ENCODE peak calls at places on chromosomes 12 and 14, in ten cellular contexts. L, G, U, S, T, V, M, Q, E and B are unnamed samples.

GRCh38 chr14:87443787-87444186 is 549.2 kb downstream of the GALC start:
- DNase-seq in L (no peak), G (no peak), U (no peak), S (no peak), T (no peak), V (no peak), M (no peak), Q (peak; percentile 11), E (no peak), B (no peak)

GRCh38 chr14:51978566-51979398 is 10.6 kb upstream of the RTRAF start:
- DNase-seq in L (peak; percentile 34), G (peak; percentile 40), U (peak; percentile 73), S (peak; percentile 70), T (peak; percentile 64), V (peak; percentile 80), M (peak; percentile 77), Q (peak; percentile 67), E (peak; percentile 86), B (peak; percentile 66)

GRCh38 chr12:120542166-120542565 is 8.0 kb downstream of the RNF10 start:
- DNase-seq in L (no peak), G (no peak), U (no peak), S (no peak), T (no peak), V (no peak), M (no peak), Q (no peak), E (no peak), B (no peak)

GRCh38 chr14:72619071-72619710 is 274.7 kb downstream of the DPF3 start:
- DNase-seq in L (no peak), G (no peak), U (no peak), S (no peak), T (no peak), V (no peak), M (no peak), Q (peak; percentile 48), E (no peak), B (no peak)

GRCh38 chr14:85599939-85600338 is 70.0 kb downstream of the FLRT2 start:
- DNase-seq in L (no peak), G (no peak), U (peak; percentile 49), S (no peak), T (no peak), V (no peak), M (no peak), Q (no peak), E (no peak), B (peak; percentile 60)

GRCh38 chr12:128570191-128571065 is 253.3 kb downstream of the SLC15A4 start:
- DNase-seq in L (no peak), G (peak; percentile 67), U (no peak), S (no peak), T (peak; percentile 21), V (peak; percentile 9), M (no peak), Q (no peak), E (no peak), B (no peak)

GRCh38 chr12:86712425-86712843 is 456.2 kb upstream of the MGAT4C start:
- DNase-seq in L (no peak), G (no peak), U (no peak), S (no peak), T (no peak), V (no peak), M (peak; percentile 79), Q (peak; percentile 99), E (no peak), B (peak; percentile 96)

GRCh38 chr12:52247622-52248540 is 14.8 kb downstream of the KRT7 start:
- DNase-seq in L (no peak), G (no peak), U (no peak), S (no peak), T (no peak), V (no peak), M (no peak), Q (no peak), E (no peak), B (no peak)

GRCh38 chr12:88510841-88511240 is 69.4 kb downstream of the KITLG start:
- DNase-seq in L (no peak), G (no peak), U (no peak), S (no peak), T (no peak), V (no peak), M (no peak), Q (no peak), E (no peak), B (no peak)

GRCh38 chr12:82665142-82665923 is 21.4 kb upstream of the TMTC2 start:
- DNase-seq in L (no peak), G (no peak), U (no peak), S (no peak), T (no peak), V (no peak), M (no peak), Q (no peak), E (no peak), B (no peak)

GRCh38 chr12:45234134-45234865 is 18.4 kb downstream of the ANO6 start:
- DNase-seq in L (no peak), G (no peak), U (no peak), S (no peak), T (no peak), V (no peak), M (peak; percentile 85), Q (peak; percentile 98), E (no peak), B (peak; percentile 93)

GRCh38 chr14:41558527-41558926 is 48.1 kb upstream of the LRFN5 start:
- DNase-seq in L (no peak), G (no peak), U (no peak), S (no peak), T (no peak), V (no peak), M (no peak), Q (no peak), E (no peak), B (no peak)

GRCh38 chr12:34386621-34387255 is 364.4 kb downstream of the ALG10 start:
- DNase-seq in L (no peak), G (no peak), U (no peak), S (no peak), T (no peak), V (no peak), M (no peak), Q (no peak), E (no peak), B (no peak)

GRCh38 chr14:60226296-60226695 is 22.7 kb upstream of the PPM1A start:
- DNase-seq in L (no peak), G (no peak), U (peak; percentile 98), S (no peak), T (no peak), V (no peak), M (no peak), Q (peak; percentile 18), E (no peak), B (no peak)

GRCh38 chr12:59632408-59632807 is 36.6 kb downstream of the SLC16A7 start:
- DNase-seq in L (no peak), G (no peak), U (no peak), S (no peak), T (no peak), V (no peak), M (peak; percentile 5), Q (peak; percentile 60), E (no peak), B (no peak)

GRCh38 chr12:57181072-57181471 is 33.7 kb upstream of the LRP1-AS start:
- DNase-seq in L (no peak), G (no peak), U (no peak), S (no peak), T (no peak), V (no peak), M (no peak), Q (no peak), E (no peak), B (no peak)